ENCODE peak calls at places on chromosomes 4 and X, in four cellular contexts. One of them, this sample, is unnamed. For H3K4me1, the result is how much of the 10 kb centered on the place peaks cover.

GRCh38 chr4:122453384-122454000 is 3.0 kb downstream of the IL2 start:
- DNase-seq in fibroblast of lung: no peak
- DNase-seq in hepatocyte: no peak
- DNase-seq in mammary epithelial cell: no peak
- DNase-seq in this sample: no peak

GRCh38 chr4:23006756-23007155 is 314.0 kb downstream of the GBA3 start:
- DNase-seq in mammary epithelial cell: peak
- DNase-seq in hepatocyte: no peak
- DNase-seq in fibroblast of lung: peak
- DNase-seq in this sample: peak

GRCh38 chr4:39020130-39020529 is 12.1 kb downstream of the TMEM156 start:
- DNase-seq in mammary epithelial cell: no peak
- DNase-seq in hepatocyte: no peak
- DNase-seq in fibroblast of lung: no peak
- DNase-seq in this sample: no peak

GRCh38 chr4:187183351-187183750 is 459.7 kb upstream of the FAT1 start:
- DNase-seq in hepatocyte: no peak
- DNase-seq in mammary epithelial cell: no peak
- DNase-seq in fibroblast of lung: peak
- DNase-seq in this sample: peak

GRCh38 chr4:129362685-129363274 is 266.8 kb downstream of the C4orf33 start:
- DNase-seq in fibroblast of lung: peak
- DNase-seq in hepatocyte: peak
- DNase-seq in mammary epithelial cell: peak
- DNase-seq in this sample: peak

GRCh38 chr4:80918004-80918403 is 112.5 kb upstream of the BMP3 start:
- DNase-seq in mammary epithelial cell: peak
- DNase-seq in fibroblast of lung: peak
- DNase-seq in hepatocyte: no peak
- DNase-seq in this sample: no peak

GRCh38 chr4:6032249-6033244 is 14.3 kb upstream of the C4orf50 start:
- DNase-seq in fibroblast of lung: peak
- DNase-seq in mammary epithelial cell: no peak
- DNase-seq in hepatocyte: no peak
- DNase-seq in this sample: peak

GRCh38 chrX:69221239-69222102 is 56.2 kb upstream of the PJA1 start:
- DNase-seq in hepatocyte: no peak
- DNase-seq in fibroblast of lung: no peak
- DNase-seq in mammary epithelial cell: no peak
- DNase-seq in this sample: no peak

GRCh38 chr4:67704843-67705242 is 3.9 kb upstream of the UBA6 start:
- DNase-seq in mammary epithelial cell: no peak
- DNase-seq in fibroblast of lung: no peak
- DNase-seq in hepatocyte: no peak
- DNase-seq in this sample: no peak

GRCh38 chr4:23135792-23136645 is 443.3 kb downstream of the GBA3 start:
- DNase-seq in mammary epithelial cell: peak
- DNase-seq in hepatocyte: peak
- DNase-seq in fibroblast of lung: peak
- DNase-seq in this sample: peak

GRCh38 chrX:150450519-150451177 is 87.5 kb downstream of the MAMLD1 start:
- DNase-seq in hepatocyte: no peak
- DNase-seq in mammary epithelial cell: peak
- DNase-seq in fibroblast of lung: no peak
- DNase-seq in this sample: no peak

GRCh38 chrX:49242545-49243066 is 7.3 kb downstream of the CCDC22 start:
- DNase-seq in fibroblast of lung: no peak
- DNase-seq in hepatocyte: no peak
- DNase-seq in mammary epithelial cell: no peak
- DNase-seq in this sample: no peak

GRCh38 chr4:175745340-175745739 is 66.7 kb downstream of the GPM6A start:
- DNase-seq in hepatocyte: no peak
- DNase-seq in mammary epithelial cell: no peak
- DNase-seq in fibroblast of lung: no peak
- DNase-seq in this sample: no peak

GRCh38 chr4:110787109-110787508 is 164.2 kb upstream of the PITX2 start:
- DNase-seq in mammary epithelial cell: no peak
- DNase-seq in fibroblast of lung: no peak
- DNase-seq in hepatocyte: no peak
- DNase-seq in this sample: no peak

GRCh38 chr4:70761276-70761816 is 39.6 kb downstream of the RUFY3 start:
- DNase-seq in mammary epithelial cell: no peak
- DNase-seq in fibroblast of lung: no peak
- DNase-seq in hepatocyte: no peak
- DNase-seq in this sample: no peak

GRCh38 chr4:140271553-140271952 is 101.9 kb upstream of the SCOC start:
- DNase-seq in mammary epithelial cell: no peak
- DNase-seq in hepatocyte: no peak
- DNase-seq in fibroblast of lung: no peak
- DNase-seq in this sample: no peak

GRCh38 chrX:48597353-48598264 is at the start of gene WDR13:
- DNase-seq in mammary epithelial cell: peak
- DNase-seq in fibroblast of lung: peak
- DNase-seq in hepatocyte: peak
- DNase-seq in this sample: peak

GRCh38 chrX:88378406-88378805 is 368.6 kb upstream of the CPXCR1 start:
- DNase-seq in hepatocyte: no peak
- DNase-seq in fibroblast of lung: no peak
- DNase-seq in mammary epithelial cell: no peak
- DNase-seq in this sample: no peak

GRCh38 chrX:152632445-152633097 is 5.1 kb upstream of the GABRQ start:
- DNase-seq in hepatocyte: peak
- DNase-seq in mammary epithelial cell: peak
- DNase-seq in fibroblast of lung: peak
- DNase-seq in this sample: no peak

GRCh38 chrX:40552768-40553167 is 28.0 kb upstream of the ATP6AP2 start:
- DNase-seq in hepatocyte: no peak
- DNase-seq in mammary epithelial cell: no peak
- DNase-seq in fibroblast of lung: no peak
- DNase-seq in this sample: no peak

GRCh38 chr4:13399257-13399656 is 84.9 kb downstream of the RAB28 start:
- DNase-seq in hepatocyte: no peak
- DNase-seq in mammary epithelial cell: peak
- DNase-seq in fibroblast of lung: peak
- DNase-seq in this sample: peak

GRCh38 chr4:78459327-78459726 is 92.2 kb upstream of the ANXA3 start:
- DNase-seq in fibroblast of lung: no peak
- DNase-seq in mammary epithelial cell: no peak
- DNase-seq in hepatocyte: no peak
- DNase-seq in this sample: no peak

GRCh38 chr4:89657931-89658700 is 178.8 kb downstream of the SNCA start:
- DNase-seq in hepatocyte: peak
- DNase-seq in mammary epithelial cell: no peak
- DNase-seq in fibroblast of lung: peak
- DNase-seq in this sample: peak

GRCh38 chrX:133335027-133335426 is 80.3 kb downstream of the GPC4 start:
- DNase-seq in hepatocyte: peak
- DNase-seq in fibroblast of lung: peak
- DNase-seq in mammary epithelial cell: peak
- DNase-seq in this sample: no peak

GRCh38 chrX:51891821-51892551 is 1.4 kb upstream of the MAGED1 start:
- DNase-seq in fibroblast of lung: peak
- DNase-seq in mammary epithelial cell: no peak
- DNase-seq in hepatocyte: peak
- DNase-seq in this sample: peak

GRCh38 chr4:114688063-114688462 is 89.5 kb downstream of the UGT8 start:
- DNase-seq in mammary epithelial cell: no peak
- DNase-seq in hepatocyte: no peak
- DNase-seq in fibroblast of lung: no peak
- DNase-seq in this sample: no peak

GRCh38 chr4:188976644-188977115 is 837.4 kb downstream of the TRIML1 start:
- DNase-seq in hepatocyte: peak
- DNase-seq in fibroblast of lung: peak
- DNase-seq in mammary epithelial cell: peak
- DNase-seq in this sample: peak

GRCh38 chrX:123217077-123217476 is 33.0 kb downstream of the GRIA3 start:
- DNase-seq in fibroblast of lung: peak
- DNase-seq in mammary epithelial cell: no peak
- DNase-seq in hepatocyte: peak
- DNase-seq in this sample: peak

GRCh38 chr4:173013232-173013932 is 155.2 kb upstream of the GALNT7 start:
- DNase-seq in fibroblast of lung: peak
- DNase-seq in mammary epithelial cell: no peak
- DNase-seq in hepatocyte: peak
- DNase-seq in this sample: no peak

GRCh38 chr4:112060212-112060611 is 85.0 kb upstream of the FAM241A start:
- DNase-seq in hepatocyte: peak
- DNase-seq in mammary epithelial cell: no peak
- DNase-seq in fibroblast of lung: no peak
- DNase-seq in this sample: no peak

GRCh38 chr4:33930497-33930896 is 2313.8 kb downstream of the ARAP2 start:
- DNase-seq in mammary epithelial cell: no peak
- DNase-seq in hepatocyte: no peak
- DNase-seq in fibroblast of lung: peak
- DNase-seq in this sample: peak

GRCh38 chr4:41933997-41934812 is 1.0 kb upstream of the TMEM33 start:
- DNase-seq in hepatocyte: no peak
- DNase-seq in fibroblast of lung: no peak
- DNase-seq in mammary epithelial cell: no peak
- DNase-seq in this sample: no peak

GRCh38 chrX:55801811-55802210 is 84.3 kb downstream of the RRAGB start:
- DNase-seq in hepatocyte: no peak
- DNase-seq in fibroblast of lung: no peak
- DNase-seq in mammary epithelial cell: no peak
- DNase-seq in this sample: no peak

GRCh38 chr4:88818650-88819470 is 121.2 kb upstream of the NAP1L5 start:
- DNase-seq in fibroblast of lung: peak
- DNase-seq in mammary epithelial cell: peak
- DNase-seq in hepatocyte: peak
- DNase-seq in this sample: no peak

GRCh38 chr4:47639531-47639930 is 154.5 kb downstream of the ATP10D start:
- DNase-seq in mammary epithelial cell: peak
- DNase-seq in fibroblast of lung: peak
- DNase-seq in hepatocyte: no peak
- DNase-seq in this sample: peak

DNA sequence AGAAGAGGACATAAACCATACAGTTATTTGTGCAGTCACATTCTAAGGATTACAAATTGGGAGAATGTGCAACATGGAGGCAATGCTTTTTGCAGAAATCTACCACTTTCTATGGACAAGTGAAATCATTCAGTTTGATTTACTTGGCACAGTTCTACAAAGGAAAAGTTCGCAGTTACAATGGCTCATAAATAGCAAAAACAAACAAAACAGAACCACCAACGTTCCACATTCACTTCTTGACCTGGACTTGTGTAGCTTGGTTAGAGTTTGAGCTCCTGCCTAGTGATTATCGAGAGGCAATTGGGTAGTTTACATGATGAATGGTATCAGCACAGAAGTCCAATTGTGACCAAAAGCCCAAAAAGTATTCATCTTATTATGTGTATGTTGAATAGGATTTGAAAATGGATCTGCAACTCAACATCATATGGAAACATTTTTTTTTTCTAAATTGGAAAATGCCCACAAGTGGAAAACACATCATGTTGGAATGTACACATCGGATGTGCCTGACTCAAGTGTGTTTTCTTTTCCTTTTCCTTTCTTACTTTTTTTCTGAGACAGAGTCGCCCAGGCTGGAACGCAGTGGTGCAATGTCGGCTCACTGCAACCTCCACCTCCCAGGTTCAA is 123.8 kb downstream of the LUZP4 start:
- DNase-seq in hepatocyte: no peak
- DNase-seq in mammary epithelial cell: no peak
- DNase-seq in fibroblast of lung: peak
- DNase-seq in this sample: peak
- H3K4me1 ChIP-seq in hepatocyte: under half
- H3K4me1 ChIP-seq in mammary epithelial cell: under half
- H3K4me1 ChIP-seq in fibroblast of lung: under half
- H3K4me1 ChIP-seq in this sample: under half

DNA sequence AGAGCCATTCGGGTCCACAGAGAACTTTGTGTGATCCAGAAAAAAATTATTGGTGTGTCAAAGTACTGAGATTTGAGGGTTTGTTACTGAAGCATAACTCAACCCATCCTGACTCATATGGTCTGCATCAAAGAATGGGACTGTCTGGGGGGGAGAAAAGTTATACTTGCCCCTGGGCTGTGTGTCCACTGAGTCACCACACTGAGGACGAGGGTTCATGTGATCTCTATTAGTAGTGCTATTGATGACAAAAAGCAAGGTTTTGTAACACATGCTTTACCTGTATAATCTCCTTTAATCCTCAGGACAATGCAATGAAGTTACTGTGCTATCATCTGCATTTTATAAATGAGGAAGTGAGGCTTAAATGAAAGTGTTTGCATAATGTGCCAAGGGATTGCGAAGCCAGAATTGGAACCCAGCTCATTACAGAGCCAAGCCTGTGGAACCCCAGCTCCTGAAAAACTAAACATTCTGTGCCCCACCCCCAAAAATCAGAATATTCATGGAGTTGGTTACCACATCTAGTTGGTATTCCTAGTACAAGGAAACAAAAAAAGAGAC is 31.3 kb downstream of the CCDC149 start:
- DNase-seq in hepatocyte: no peak
- DNase-seq in mammary epithelial cell: peak
- DNase-seq in fibroblast of lung: no peak
- DNase-seq in this sample: no peak
- H3K4me1 ChIP-seq in hepatocyte: under half
- H3K4me1 ChIP-seq in mammary epithelial cell: under half
- H3K4me1 ChIP-seq in fibroblast of lung: under half
- H3K4me1 ChIP-seq in this sample: under half

GRCh38 chrX:12887141-12887540 is 19.3 kb upstream of the TLR8 start:
- DNase-seq in mammary epithelial cell: no peak
- DNase-seq in hepatocyte: no peak
- DNase-seq in fibroblast of lung: no peak
- DNase-seq in this sample: no peak
- H3K4me1 ChIP-seq in mammary epithelial cell: under half
- H3K4me1 ChIP-seq in hepatocyte: under half
- H3K4me1 ChIP-seq in fibroblast of lung: under half
- H3K4me1 ChIP-seq in this sample: under half

GRCh38 chr4:99947608-99948007 is 1.2 kb upstream of the DNAJB14 start:
- DNase-seq in hepatocyte: no peak
- DNase-seq in fibroblast of lung: no peak
- DNase-seq in mammary epithelial cell: no peak
- DNase-seq in this sample: no peak
- H3K4me1 ChIP-seq in hepatocyte: under half
- H3K4me1 ChIP-seq in fibroblast of lung: under half
- H3K4me1 ChIP-seq in mammary epithelial cell: under half
- H3K4me1 ChIP-seq in this sample: under half

This sample was measured in astrocyte.